ENCODE peak calls at places on chromosomes 6 and 20, in six cellular contexts. One of them, this sample, is unnamed.

GRCh38 chr6:131937703-131938631 is 13.2 kb downstream of the CCN2 start:
- DNase-seq in ascending aorta: no peak
- DNase-seq in lung: no peak
- DNase-seq in GM12865: no peak
- DNase-seq in fibroblast of lung: peak
- DNase-seq in colonic mucosa: no peak
- DNase-seq in this sample: peak

GRCh38 chr6:107753778-107754177 is 70.3 kb downstream of the SCML4 start:
- DNase-seq in ascending aorta: no peak
- DNase-seq in lung: no peak
- DNase-seq in GM12865: no peak
- DNase-seq in fibroblast of lung: no peak
- DNase-seq in colonic mucosa: no peak
- DNase-seq in this sample: no peak

GRCh38 chr6:30687659-30688431 is 1.4 kb upstream of the PPP1R18 start:
- DNase-seq in ascending aorta: no peak
- DNase-seq in lung: no peak
- DNase-seq in GM12865: peak
- DNase-seq in fibroblast of lung: peak
- DNase-seq in colonic mucosa: peak
- DNase-seq in this sample: peak

GRCh38 chr20:53901064-53901463 is 169.3 kb downstream of the BCAS1 start:
- DNase-seq in ascending aorta: no peak
- DNase-seq in lung: no peak
- DNase-seq in GM12865: no peak
- DNase-seq in fibroblast of lung: peak
- DNase-seq in colonic mucosa: peak
- DNase-seq in this sample: no peak

GRCh38 chr6:30459145-30459544 is 30.2 kb upstream of the HLA-E start:
- DNase-seq in ascending aorta: no peak
- DNase-seq in lung: no peak
- DNase-seq in GM12865: no peak
- DNase-seq in fibroblast of lung: no peak
- DNase-seq in colonic mucosa: no peak
- DNase-seq in this sample: no peak

GRCh38 chr6:18985061-18985460 is 597.9 kb downstream of the RNF144B start:
- DNase-seq in ascending aorta: no peak
- DNase-seq in lung: no peak
- DNase-seq in GM12865: no peak
- DNase-seq in fibroblast of lung: no peak
- DNase-seq in colonic mucosa: no peak
- DNase-seq in this sample: no peak

GRCh38 chr6:142943746-142944125 is 1.2 kb downstream of the HIVEP2 start:
- DNase-seq in ascending aorta: no peak
- DNase-seq in lung: no peak
- DNase-seq in GM12865: peak
- DNase-seq in fibroblast of lung: peak
- DNase-seq in colonic mucosa: peak
- DNase-seq in this sample: peak

GRCh38 chr6:82371799-82372508 is 8.3 kb downstream of the TPBG start:
- DNase-seq in ascending aorta: no peak
- DNase-seq in lung: no peak
- DNase-seq in GM12865: no peak
- DNase-seq in fibroblast of lung: peak
- DNase-seq in colonic mucosa: no peak
- DNase-seq in this sample: no peak

GRCh38 chr20:51318058-51318960 is 224.2 kb downstream of the NFATC2 start:
- DNase-seq in ascending aorta: no peak
- DNase-seq in lung: peak
- DNase-seq in GM12865: peak
- DNase-seq in fibroblast of lung: no peak
- DNase-seq in colonic mucosa: peak
- DNase-seq in this sample: peak

DNA sequence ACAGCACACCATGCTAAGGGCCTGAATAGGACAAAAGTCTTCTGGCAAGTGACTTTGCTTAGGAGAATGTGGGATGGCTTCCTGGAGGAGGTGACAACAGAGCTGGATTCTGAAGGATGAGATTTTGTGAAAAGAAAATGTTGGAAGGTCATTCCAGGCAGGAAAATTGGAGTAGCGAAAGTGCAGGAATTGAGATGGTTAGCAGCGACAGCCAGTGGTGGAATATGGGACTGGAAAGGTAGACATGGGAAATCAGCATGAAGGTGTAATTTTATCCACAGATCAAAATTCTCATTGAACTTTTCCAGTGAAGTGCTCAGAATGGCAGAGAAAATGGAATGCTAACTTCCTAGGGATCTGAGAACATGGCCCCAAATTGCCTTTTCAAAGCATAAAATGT is 5.7 kb upstream of the BACH2 start:
- DNase-seq in ascending aorta: no peak
- DNase-seq in lung: no peak
- DNase-seq in GM12865: no peak
- DNase-seq in fibroblast of lung: no peak
- DNase-seq in colonic mucosa: no peak
- DNase-seq in this sample: no peak
- TF ChIP-seq CTCF in ascending aorta: no peak
- TF ChIP-seq CTCF in lung: no peak
- TF ChIP-seq CTCF in GM12865: no peak
- TF ChIP-seq CTCF in fibroblast of lung: no peak
- TF ChIP-seq CTCF in colonic mucosa: no peak
- TF ChIP-seq CTCF in this sample: no peak

DNA sequence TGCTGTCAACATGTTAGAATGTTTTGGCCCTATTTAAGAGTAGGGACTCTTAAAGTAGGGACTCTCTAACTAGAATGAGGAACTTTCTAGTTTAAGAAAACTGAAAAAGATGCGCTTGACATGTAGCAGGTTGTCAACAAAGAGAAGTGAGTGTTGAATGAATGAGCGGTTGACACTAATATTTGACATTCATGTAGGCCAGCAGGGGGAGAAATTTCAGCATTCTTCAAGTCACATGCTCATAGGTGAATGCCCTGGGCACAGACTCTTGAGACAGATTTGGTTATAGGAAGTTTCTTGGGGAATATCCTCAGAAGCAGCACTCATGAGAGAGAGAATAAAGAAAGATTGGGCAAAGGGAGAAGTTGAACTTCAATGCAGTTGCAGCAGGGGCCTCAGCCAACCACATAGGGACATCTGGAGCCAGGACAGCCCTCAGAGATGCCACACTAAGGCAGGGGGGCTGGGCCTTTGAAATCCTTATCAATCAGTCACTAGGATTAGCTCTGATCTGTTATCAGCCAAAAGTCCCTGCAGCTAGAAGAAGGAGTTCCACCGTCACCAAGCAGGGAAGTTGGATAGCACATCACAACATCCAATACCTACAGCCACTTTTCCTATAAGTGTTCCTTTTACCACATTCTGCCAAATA is 145.1 kb upstream of the FKBP1C start:
- DNase-seq in ascending aorta: no peak
- DNase-seq in lung: no peak
- DNase-seq in GM12865: peak
- DNase-seq in fibroblast of lung: no peak
- DNase-seq in colonic mucosa: no peak
- DNase-seq in this sample: peak
- TF ChIP-seq CTCF in ascending aorta: no peak
- TF ChIP-seq CTCF in lung: no peak
- TF ChIP-seq CTCF in GM12865: peak
- TF ChIP-seq CTCF in fibroblast of lung: no peak
- TF ChIP-seq CTCF in colonic mucosa: no peak
- TF ChIP-seq CTCF in this sample: peak

GRCh38 chr20:57434390-57434700 is 43.1 kb downstream of the RBM38 start:
- DNase-seq in ascending aorta: no peak
- DNase-seq in lung: no peak
- DNase-seq in GM12865: peak
- DNase-seq in fibroblast of lung: no peak
- DNase-seq in colonic mucosa: no peak
- DNase-seq in this sample: no peak

GRCh38 chr20:57435105-57435497 is 43.9 kb downstream of the RBM38 start:
- DNase-seq in ascending aorta: no peak
- DNase-seq in lung: no peak
- DNase-seq in GM12865: no peak
- DNase-seq in fibroblast of lung: no peak
- DNase-seq in colonic mucosa: no peak
- DNase-seq in this sample: no peak

GRCh38 chr20:57437267-57437666 is 46.1 kb downstream of the RBM38 start:
- DNase-seq in ascending aorta: no peak
- DNase-seq in lung: no peak
- DNase-seq in GM12865: no peak
- DNase-seq in fibroblast of lung: no peak
- DNase-seq in colonic mucosa: no peak
- DNase-seq in this sample: no peak

GRCh38 chr20:57436223-57436545 is 45.0 kb downstream of the RBM38 start:
- DNase-seq in ascending aorta: no peak
- DNase-seq in lung: no peak
- DNase-seq in GM12865: no peak
- DNase-seq in fibroblast of lung: no peak
- DNase-seq in colonic mucosa: no peak
- DNase-seq in this sample: no peak

DNA sequence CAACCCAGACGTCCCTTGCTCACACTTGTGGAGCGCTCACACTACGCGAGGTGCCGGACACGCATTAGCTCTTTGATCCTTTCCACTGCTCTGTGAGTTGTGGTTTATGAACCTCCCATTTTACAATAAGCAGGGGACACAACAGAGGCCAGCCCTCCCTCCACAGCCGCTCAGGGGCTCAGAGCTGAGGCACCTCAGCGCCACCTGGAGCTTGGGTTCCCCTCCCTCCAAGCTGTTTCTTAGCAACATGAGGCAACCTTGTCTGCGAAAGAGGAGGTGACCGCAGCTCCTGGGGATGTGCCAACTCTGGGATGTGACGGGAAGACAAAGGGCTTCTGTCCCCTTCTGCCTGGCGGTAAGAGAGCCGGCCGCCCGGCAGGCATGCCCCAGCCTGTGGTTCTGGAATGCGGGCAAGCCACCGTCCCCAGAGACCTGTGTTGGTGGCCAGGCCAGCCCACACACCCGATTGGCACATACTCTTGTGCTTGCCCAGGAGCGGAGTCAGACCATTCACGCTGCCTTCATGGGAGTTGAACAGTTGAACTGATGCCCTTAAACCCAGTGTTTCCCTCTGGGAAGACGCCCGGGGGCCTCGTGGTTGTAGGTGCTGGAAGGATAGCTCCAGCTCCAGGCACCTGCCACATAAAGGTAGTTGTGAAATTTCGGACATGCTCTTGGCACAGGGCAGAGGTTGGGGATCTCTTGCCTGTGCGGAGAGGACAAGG is 44.5 kb downstream of the RBM38 start:
- DNase-seq in ascending aorta: peak
- DNase-seq in lung: peak
- DNase-seq in GM12865: peak
- DNase-seq in fibroblast of lung: peak
- DNase-seq in colonic mucosa: peak
- DNase-seq in this sample: peak
- TF ChIP-seq CTCF in ascending aorta: no peak
- TF ChIP-seq CTCF in lung: no peak
- TF ChIP-seq CTCF in GM12865: no peak
- TF ChIP-seq CTCF in fibroblast of lung: no peak
- TF ChIP-seq CTCF in colonic mucosa: no peak
- TF ChIP-seq CTCF in this sample: no peak

GRCh38 chr6:105793132-105793531 is 293.0 kb upstream of the PRDM1 start:
- DNase-seq in ascending aorta: no peak
- DNase-seq in lung: no peak
- DNase-seq in GM12865: peak
- DNase-seq in fibroblast of lung: no peak
- DNase-seq in colonic mucosa: peak
- DNase-seq in this sample: peak
- TF ChIP-seq CTCF in ascending aorta: no peak
- TF ChIP-seq CTCF in lung: no peak
- TF ChIP-seq CTCF in GM12865: peak
- TF ChIP-seq CTCF in fibroblast of lung: no peak
- TF ChIP-seq CTCF in colonic mucosa: peak
- TF ChIP-seq CTCF in this sample: peak

DNA sequence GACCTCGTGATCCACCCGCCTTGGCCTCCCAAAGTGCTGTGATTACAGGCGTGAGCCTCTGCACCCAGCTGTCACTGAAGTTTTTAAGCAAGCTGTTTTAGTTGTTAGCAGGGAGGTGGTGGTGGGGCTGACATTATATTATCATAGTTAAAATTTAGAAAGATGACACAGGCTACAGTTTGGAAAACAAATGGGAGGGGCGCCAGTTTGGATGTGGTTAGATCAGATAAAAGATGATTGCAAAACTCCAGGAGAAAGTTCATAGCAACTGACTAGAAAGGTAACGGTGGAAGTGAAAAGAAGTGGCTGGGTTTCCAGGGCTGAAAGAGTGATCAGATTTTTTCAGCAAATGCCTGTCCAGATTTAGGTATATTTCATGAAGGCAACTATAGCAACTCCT is 311.9 kb upstream of the CITED2 start:
- DNase-seq in ascending aorta: no peak
- DNase-seq in lung: no peak
- DNase-seq in GM12865: no peak
- DNase-seq in fibroblast of lung: peak
- DNase-seq in colonic mucosa: no peak
- DNase-seq in this sample: peak
- TF ChIP-seq CTCF in ascending aorta: no peak
- TF ChIP-seq CTCF in lung: no peak
- TF ChIP-seq CTCF in GM12865: no peak
- TF ChIP-seq CTCF in fibroblast of lung: no peak
- TF ChIP-seq CTCF in colonic mucosa: no peak
- TF ChIP-seq CTCF in this sample: no peak

DNA sequence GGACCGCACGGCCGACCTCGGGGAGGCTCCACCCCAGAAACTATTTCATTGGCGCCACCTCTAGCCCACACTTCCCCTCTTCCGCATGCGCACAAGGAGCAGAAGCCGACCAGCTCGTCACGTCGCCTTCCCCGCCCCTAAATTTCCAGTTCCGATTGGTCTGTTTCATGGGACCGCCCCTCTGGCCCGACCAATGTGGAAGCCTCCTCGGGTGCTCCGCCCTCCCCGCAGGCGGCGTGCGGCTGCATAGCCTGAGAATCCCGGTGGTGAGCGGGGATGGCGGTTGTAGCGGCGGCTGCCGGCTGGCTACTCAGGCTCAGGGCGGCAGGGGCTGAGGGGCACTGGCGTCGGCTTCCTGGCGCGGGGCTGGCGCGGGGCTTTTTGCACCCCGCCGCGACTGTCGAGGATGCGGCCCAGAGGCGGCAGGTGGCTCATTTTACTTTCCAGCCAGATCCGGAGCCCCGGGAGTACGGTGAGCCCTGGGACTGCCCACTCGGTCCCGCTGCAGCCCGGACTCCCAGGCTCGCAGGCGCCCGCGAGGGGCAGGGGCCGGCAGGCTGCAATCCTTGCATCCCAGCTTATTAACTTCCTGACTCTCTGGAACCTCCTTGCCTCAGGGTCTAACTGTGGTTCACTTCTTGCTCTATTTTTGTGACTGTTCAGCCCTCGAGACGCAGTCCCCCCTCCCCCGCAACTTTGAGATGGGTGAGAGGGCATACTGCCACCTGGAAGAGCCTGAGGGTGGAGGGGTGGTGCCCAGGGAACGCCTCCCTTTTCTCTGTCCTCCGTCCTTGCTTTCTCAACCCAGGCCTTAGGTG is at the start of gene BCKDHB:
- DNase-seq in ascending aorta: peak
- DNase-seq in lung: peak
- DNase-seq in GM12865: peak
- DNase-seq in fibroblast of lung: peak
- DNase-seq in colonic mucosa: peak
- DNase-seq in this sample: peak
- TF ChIP-seq CTCF in ascending aorta: no peak
- TF ChIP-seq CTCF in lung: no peak
- TF ChIP-seq CTCF in GM12865: no peak
- TF ChIP-seq CTCF in fibroblast of lung: no peak
- TF ChIP-seq CTCF in colonic mucosa: no peak
- TF ChIP-seq CTCF in this sample: no peak

This sample was measured in MCF 10A.